ENCODE peak calls at places on chromosomes 1 and 21, in four cellular contexts. S is H54, C is T1000, Y is H4. X is an unnamed sample.

GRCh38 chr1:31761883-31762282 is 2.3 kb downstream of the ADGRB2 start:
- DNase-seq in S (no peak), C (no peak), Y (peak; percentile 43), X (no peak)

GRCh38 chr1:78071696-78072095 is 25.9 kb downstream of the GIPC2 start:
- DNase-seq in S (no peak), C (no peak), Y (no peak), X (no peak)

GRCh38 chr1:24351918-24352637 is 32.9 kb downstream of the GRHL3 start:
- DNase-seq in S (no peak), C (no peak), Y (no peak), X (no peak)

GRCh38 chr1:40582121-40582520 is 50.7 kb downstream of the ZNF684 start:
- DNase-seq in S (no peak), C (no peak), Y (no peak), X (no peak)

GRCh38 chr1:235597867-235598553 is 51.6 kb downstream of the GNG4 start:
- DNase-seq in S (peak; percentile 65), C (no peak), Y (peak; percentile 47), X (no peak)

GRCh38 chr1:33257759-33258712 is 1.7 kb downstream of the ZNF362 start:
- DNase-seq in S (no peak), C (no peak), Y (no peak), X (no peak)

GRCh38 chr1:1089731-1090423 is 15.8 kb upstream of the RNF223 start:
- DNase-seq in S (no peak), C (no peak), Y (no peak), X (no peak)

GRCh38 chr21:14995695-14996490 is 68.9 kb downstream of the NRIP1 start:
- DNase-seq in S (no peak), C (no peak), Y (peak; percentile 50), X (no peak)

GRCh38 chr1:52008074-52008809 is 17.7 kb upstream of the RAB3B start:
- DNase-seq in S (no peak), C (no peak), Y (no peak), X (no peak)

GRCh38 chr1:244311784-244312532 is 139.8 kb downstream of the ADSS2 start:
- DNase-seq in S (no peak), C (no peak), Y (no peak), X (no peak)

GRCh38 chr1:26626994-26627393 is 68.8 kb upstream of the ARID1A start:
- DNase-seq in S (no peak), C (no peak), Y (no peak), X (no peak)

GRCh38 chr1:198024782-198025181 is 107.6 kb downstream of the LHX9 start:
- DNase-seq in S (peak; percentile 9), C (no peak), Y (no peak), X (no peak)

GRCh38 chr1:230441183-230441582 is 15.1 kb upstream of the PGBD5 start:
- DNase-seq in S (no peak), C (no peak), Y (no peak), X (no peak)

GRCh38 chr1:23126801-23127200 is 41.9 kb downstream of the LUZP1 start:
- DNase-seq in S (no peak), C (no peak), Y (no peak), X (no peak)

GRCh38 chr1:64505232-64505943 is 35.5 kb downstream of the CACHD1 start:
- DNase-seq in S (peak; percentile 65), C (no peak), Y (no peak), X (no peak)

GRCh38 chr1:112375701-112376100 is 20.3 kb upstream of the CTTNBP2NL start:
- DNase-seq in S (no peak), C (no peak), Y (no peak), X (no peak)

GRCh38 chr1:62435231-62436038 is 1.4 kb upstream of the USP1 start:
- DNase-seq in S (no peak), C (no peak), Y (no peak), X (no peak)

GRCh38 chr1:228236744-228237143 is 28.9 kb downstream of the OBSCN start:
- DNase-seq in S (no peak), C (no peak), Y (no peak), X (no peak)

GRCh38 chr1:64921761-64922160 is 44.6 kb downstream of the JAK1 start:
- DNase-seq in S (no peak), C (no peak), Y (no peak), X (no peak)

GRCh38 chr1:184387069-184387870 is 441 bp downstream of the C1orf21 start:
- DNase-seq in S (peak; percentile 21), C (no peak), Y (no peak), X (peak; percentile 43)

GRCh38 chr1:182244451-182244850 is 147.1 kb downstream of the GLUL start:
- DNase-seq in S (no peak), C (no peak), Y (no peak), X (no peak)